ENCODE peak calls at places on chromosomes 11 and 22, in five cellular contexts. F is A549, X is endothelial cell of umbilical vein, J is HepG2, W is H1. M is an unnamed sample.

GRCh38 chr11:11444027-11444799 is 91.2 kb upstream of the CSNK2A3 start:
- DNase-seq in J (no peak), X (no peak), F (no peak), W (no peak), M (no peak)

GRCh38 chr11:27353593-27354358 is 9.2 kb downstream of the CCDC34 start:
- DNase-seq in J (no peak), X (no peak), W (no peak), F (no peak), M (no peak)

GRCh38 chr11:128757235-128757711 is 63.4 kb downstream of the FLI1 start:
- DNase-seq in W (no peak), J (no peak), F (no peak), X (peak; percentile 75), M (peak; percentile 94)

GRCh38 chr22:40498454-40499186 is 128.2 kb downstream of the SGSM3 start:
- DNase-seq in X (peak; percentile 51), W (no peak), J (peak; percentile 99), F (peak; percentile 80), M (no peak)

GRCh38 chr11:62721994-62722393 is 5.3 kb downstream of the HNRNPUL2 start:
- DNase-seq in F (no peak), J (peak; percentile 80), X (no peak), W (no peak), M (peak; percentile 56)

GRCh38 chr22:27480487-27480886 is 321.1 kb downstream of the MN1 start:
- DNase-seq in X (no peak), F (no peak), W (peak; percentile 54), J (peak; percentile 74), M (no peak)

GRCh38 chr11:23932485-23932898 is 564.4 kb upstream of the LUZP2 start:
- DNase-seq in F (no peak), X (peak; percentile 82), J (no peak), W (no peak), M (no peak)

GRCh38 chr11:4146070-4146764 is 51.6 kb downstream of the RRM1 start:
- DNase-seq in F (no peak), J (no peak), X (no peak), W (no peak), M (no peak)

GRCh38 chr11:100578966-100579365 is 108.1 kb upstream of the ARHGAP42 start:
- DNase-seq in J (no peak), W (no peak), X (no peak), F (no peak), M (no peak)

GRCh38 chr22:44325718-44326548 is 13.2 kb upstream of the SHISAL1 start:
- DNase-seq in X (peak; percentile 56), J (no peak), W (no peak), F (no peak), M (no peak)

DNA sequence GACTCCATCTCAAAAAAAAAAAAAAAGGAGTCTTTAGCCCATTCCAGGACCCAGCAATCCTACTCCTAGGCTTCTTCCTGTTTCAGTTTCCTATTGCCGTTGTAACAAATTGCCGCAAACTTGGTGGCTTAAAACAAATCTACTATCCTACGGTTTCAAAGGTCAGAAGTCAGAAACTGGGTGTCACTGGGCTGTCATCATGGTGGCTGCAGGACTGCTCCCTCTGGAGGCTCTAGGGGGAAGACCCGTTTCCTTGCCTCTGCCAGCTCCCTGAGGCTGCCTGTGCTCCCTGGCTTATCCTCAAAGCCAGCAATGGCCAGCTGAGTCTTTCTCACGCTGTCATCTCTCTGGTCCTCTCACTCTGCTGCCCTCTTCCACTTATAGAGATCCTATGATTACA is 8.7 kb upstream of the DAGLA start:
- DNase-seq in X (no peak), F (peak; percentile 49), W (no peak), J (peak; percentile 85), M (peak; percentile 54)
- TF ChIP-seq CTCF in X (peak; percentile 9), F (peak; percentile 22), W (peak; percentile 78), J (peak; percentile 85), M (peak; percentile 78)

GRCh38 chr11:98029832-98030231 is 990.9 kb upstream of the CNTN5 start:
- DNase-seq in W (no peak), X (no peak), J (no peak), F (no peak), M (no peak)
- TF ChIP-seq POLR2A in W (no peak), X (no peak), J (no peak), F (no peak), M (no peak)

GRCh38 chr22:31752096-31752847 is 1.5 kb upstream of the DEPDC5 start:
- DNase-seq in X (no peak), F (no peak), W (no peak), J (no peak), M (peak; percentile 43)

GRCh38 chr22:31754813-31755212 is 994 bp downstream of the DEPDC5 start:
- DNase-seq in W (no peak), X (no peak), J (peak; percentile 38), F (no peak), M (no peak)

GRCh38 chr22:31753634-31754471 is at the start of gene DEPDC5:
- DNase-seq in X (peak; percentile 95), J (peak; percentile 91), F (peak; percentile 69), W (peak; percentile 99), M (peak; percentile 96)

GRCh38 chr22:31750365-31751284 is 693 bp upstream of the PRR14L start:
- DNase-seq in F (no peak), J (no peak), X (no peak), W (no peak), M (no peak)

GRCh38 chr22:31753005-31753633 is 700 bp upstream of the DEPDC5 start:
- DNase-seq in J (peak; percentile 87), W (peak; percentile 76), F (no peak), X (no peak), M (peak; percentile 90)
- TF ChIP-seq MAX in J (peak; percentile 28), W (no peak), F (no peak), X (no peak), M (peak; percentile 5)

DNA sequence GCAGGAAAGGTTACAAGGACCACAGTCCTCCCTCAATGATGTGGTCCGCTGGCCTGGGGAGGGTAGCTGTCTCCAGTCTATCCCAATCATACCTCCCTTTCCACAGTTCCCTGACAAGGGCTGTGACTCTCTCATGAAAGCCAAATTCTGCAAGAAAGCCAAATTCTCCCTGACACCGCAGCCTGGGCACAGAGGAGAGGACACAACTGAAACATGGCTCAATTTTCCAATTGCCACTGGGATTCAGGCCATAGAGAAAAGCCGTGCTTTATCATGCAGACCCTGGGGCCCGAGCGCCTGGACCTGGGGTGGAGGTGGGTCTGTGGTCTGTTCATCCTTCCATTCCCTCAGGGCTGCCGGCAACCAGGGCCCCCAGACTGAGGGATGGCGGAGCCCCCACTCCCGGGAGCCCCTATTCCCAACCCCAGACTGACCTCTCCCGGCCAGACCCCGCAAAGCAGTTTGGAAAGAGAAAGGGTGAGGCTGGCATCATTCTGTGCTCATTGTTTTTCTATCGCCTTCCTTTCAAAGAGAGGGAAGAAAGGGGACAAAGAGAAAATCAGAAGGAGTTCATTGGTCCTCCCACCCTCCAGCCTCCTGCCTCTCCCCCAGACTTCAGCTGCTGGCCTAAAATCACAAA is 239.5 kb downstream of the BUD13 start:
- DNase-seq in F (no peak), J (no peak), X (no peak), W (peak; percentile 83), M (no peak)
- TF ChIP-seq CTCF in F (no peak), J (no peak), X (no peak), W (peak; percentile 73), M (no peak)

DNA sequence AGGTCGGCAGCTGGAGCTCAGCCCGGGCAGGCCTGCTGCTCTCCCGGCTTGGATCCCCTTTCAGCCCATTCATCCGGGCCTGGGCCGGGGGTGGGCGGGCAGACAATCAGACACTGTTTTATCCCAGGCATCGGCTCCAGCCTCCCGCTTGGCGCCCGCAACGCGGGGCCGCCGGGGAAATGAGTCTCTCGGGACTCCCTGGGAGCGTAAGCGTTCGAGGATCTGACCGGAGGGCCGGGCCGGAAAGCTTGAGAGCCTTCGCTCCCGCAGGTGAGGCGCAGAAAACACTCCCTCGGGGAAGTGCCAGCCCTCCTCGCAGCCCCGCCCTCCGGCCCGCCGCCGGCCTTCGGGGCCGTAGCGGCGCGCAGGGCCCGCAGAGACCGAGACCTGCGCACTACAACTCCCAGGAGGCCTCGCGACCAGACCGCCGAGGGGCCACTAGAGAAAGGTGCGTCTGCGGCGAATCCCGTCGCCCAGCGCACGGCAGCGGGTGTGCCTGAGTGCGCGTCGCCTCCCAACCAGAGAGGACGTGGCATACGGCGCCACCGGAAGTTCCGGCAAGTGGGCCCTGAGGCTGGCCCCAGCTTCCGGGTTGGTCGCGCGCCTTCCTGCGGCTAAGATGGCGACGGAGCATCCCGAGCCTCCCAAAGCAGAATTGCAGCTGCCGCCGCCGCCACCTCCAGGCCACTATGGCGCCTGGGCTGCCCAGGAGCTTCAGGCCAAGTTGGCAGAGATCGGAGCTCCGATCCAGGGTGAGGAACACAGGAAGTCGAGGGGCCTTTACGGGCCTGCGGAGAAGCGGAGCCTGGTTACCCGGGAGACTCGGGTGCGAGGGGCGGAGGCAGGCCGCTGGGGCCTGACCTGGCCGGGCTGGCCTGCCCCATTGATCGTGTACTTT is at the start of gene SF3B2:
- DNase-seq in F (peak; percentile 96), J (peak; percentile 95), X (peak; percentile 99), W (peak; percentile 90), M (peak; percentile 100)
- TF ChIP-seq POLR2A in F (peak; percentile 59), J (peak; percentile 76), X (peak; percentile 88), W (peak; percentile 60), M (peak; percentile 77)

GRCh38 chr22:50313600-50313999 is 6.2 kb upstream of the PLXNB2 start:
- DNase-seq in F (no peak), J (no peak), X (no peak), W (no peak), M (no peak)
- TF ChIP-seq MAX in F (no peak), J (no peak), X (no peak), W (no peak), M (no peak)